ENCODE peak calls at places on chromosomes 4 and X, in five cellular contexts. One of them, this sample, is unnamed.

GRCh38 chr4:1403591-1404572 is 2.4 kb downstream of the NKX1-1 start:
- DNase-seq in activated CD8-positive, alpha-beta memory T cell treated with anti-CD3 and anti-CD28 coated beads for 48 hours: no peak
- DNase-seq in HuH-7.5: no peak
- DNase-seq in CD8-positive, alpha-beta memory T cell: peak; percentile 35
- DNase-seq in NCI-H1092: no peak
- DNase-seq in this sample: no peak

GRCh38 chr4:137949746-137950145 is 292.4 kb downstream of the SLC7A11 start:
- DNase-seq in activated CD8-positive, alpha-beta memory T cell treated with anti-CD3 and anti-CD28 coated beads for 48 hours: no peak
- DNase-seq in HuH-7.5: no peak
- DNase-seq in CD8-positive, alpha-beta memory T cell: no peak
- DNase-seq in NCI-H1092: no peak
- DNase-seq in this sample: no peak

GRCh38 chr4:82606622-82607021 is 44.8 kb upstream of the TMEM150C start:
- DNase-seq in activated CD8-positive, alpha-beta memory T cell treated with anti-CD3 and anti-CD28 coated beads for 48 hours: no peak
- DNase-seq in HuH-7.5: no peak
- DNase-seq in CD8-positive, alpha-beta memory T cell: no peak
- DNase-seq in NCI-H1092: no peak
- DNase-seq in this sample: no peak

GRCh38 chr4:56764775-56765174 is 56.7 kb downstream of the SPINK2 start:
- DNase-seq in activated CD8-positive, alpha-beta memory T cell treated with anti-CD3 and anti-CD28 coated beads for 48 hours: no peak
- DNase-seq in HuH-7.5: no peak
- DNase-seq in CD8-positive, alpha-beta memory T cell: no peak
- DNase-seq in NCI-H1092: no peak
- DNase-seq in this sample: no peak

GRCh38 chr4:19130836-19131235 is 1109.3 kb upstream of the LCORL start:
- DNase-seq in activated CD8-positive, alpha-beta memory T cell treated with anti-CD3 and anti-CD28 coated beads for 48 hours: no peak
- DNase-seq in HuH-7.5: no peak
- DNase-seq in CD8-positive, alpha-beta memory T cell: no peak
- DNase-seq in NCI-H1092: no peak
- DNase-seq in this sample: no peak

GRCh38 chrX:2584659-2585470 is 84.1 kb upstream of the DHRSX start:
- DNase-seq in activated CD8-positive, alpha-beta memory T cell treated with anti-CD3 and anti-CD28 coated beads for 48 hours: no peak
- DNase-seq in HuH-7.5: no peak
- DNase-seq in CD8-positive, alpha-beta memory T cell: no peak
- DNase-seq in NCI-H1092: no peak
- DNase-seq in this sample: no peak

GRCh38 chrX:55039471-55039870 is 8.7 kb upstream of the ALAS2 start:
- DNase-seq in activated CD8-positive, alpha-beta memory T cell treated with anti-CD3 and anti-CD28 coated beads for 48 hours: no peak
- DNase-seq in HuH-7.5: no peak
- DNase-seq in CD8-positive, alpha-beta memory T cell: no peak
- DNase-seq in NCI-H1092: no peak
- DNase-seq in this sample: no peak

GRCh38 chr4:159012381-159012780 is 90.5 kb upstream of the RAPGEF2 start:
- DNase-seq in activated CD8-positive, alpha-beta memory T cell treated with anti-CD3 and anti-CD28 coated beads for 48 hours: no peak
- DNase-seq in HuH-7.5: no peak
- DNase-seq in CD8-positive, alpha-beta memory T cell: no peak
- DNase-seq in NCI-H1092: no peak
- DNase-seq in this sample: no peak

GRCh38 chrX:150763810-150764209 is 70.6 kb downstream of the MTMR1 start:
- DNase-seq in activated CD8-positive, alpha-beta memory T cell treated with anti-CD3 and anti-CD28 coated beads for 48 hours: no peak
- DNase-seq in HuH-7.5: no peak
- DNase-seq in CD8-positive, alpha-beta memory T cell: no peak
- DNase-seq in NCI-H1092: no peak
- DNase-seq in this sample: no peak

GRCh38 chr4:75876218-75876617 is 26.0 kb downstream of the PPEF2 start:
- DNase-seq in activated CD8-positive, alpha-beta memory T cell treated with anti-CD3 and anti-CD28 coated beads for 48 hours: no peak
- DNase-seq in HuH-7.5: no peak
- DNase-seq in CD8-positive, alpha-beta memory T cell: no peak
- DNase-seq in NCI-H1092: no peak
- DNase-seq in this sample: no peak